ENCODE peak calls at places on chromosomes 13 and 19, in ten cellular contexts. One of them, this sample, is unnamed. For H3K4me1, the result is how much of the 10 kb centered on the place peaks cover.

GRCh38 chr13:80361883-80362327 is 21.0 kb upstream of the SPRY2 start:
- DNase-seq in left ventricle myocardium inferior: no peak
- DNase-seq in mesenchymal stem cell: peak
- DNase-seq in GM23338: peak
- DNase-seq in upper lobe of right lung: no peak
- DNase-seq in CD4-positive, CD25-positive, alpha-beta regulatory T cell: no peak
- DNase-seq in tibial artery: no peak
- DNase-seq in HAP-1: no peak
- DNase-seq in ovary: no peak
- DNase-seq in aorta: no peak
- DNase-seq in this sample: no peak

GRCh38 chr19:54436561-54437229 is 12.3 kb upstream of the LENG8 start:
- DNase-seq in left ventricle myocardium inferior: no peak
- DNase-seq in mesenchymal stem cell: no peak
- DNase-seq in GM23338: peak
- DNase-seq in upper lobe of right lung: no peak
- DNase-seq in CD4-positive, CD25-positive, alpha-beta regulatory T cell: no peak
- DNase-seq in tibial artery: no peak
- DNase-seq in HAP-1: no peak
- DNase-seq in ovary: no peak
- DNase-seq in aorta: no peak
- DNase-seq in this sample: no peak

GRCh38 chr13:67341406-67341805 is 111.3 kb upstream of the PCDH9 start:
- DNase-seq in left ventricle myocardium inferior: no peak
- DNase-seq in mesenchymal stem cell: peak
- DNase-seq in GM23338: no peak
- DNase-seq in upper lobe of right lung: no peak
- DNase-seq in CD4-positive, CD25-positive, alpha-beta regulatory T cell: no peak
- DNase-seq in tibial artery: no peak
- DNase-seq in HAP-1: no peak
- DNase-seq in ovary: no peak
- DNase-seq in aorta: no peak
- DNase-seq in this sample: no peak

GRCh38 chr13:47962237-47962636 is 38.8 kb downstream of the SUCLA2 start:
- DNase-seq in left ventricle myocardium inferior: no peak
- DNase-seq in mesenchymal stem cell: no peak
- DNase-seq in GM23338: no peak
- DNase-seq in upper lobe of right lung: no peak
- DNase-seq in CD4-positive, CD25-positive, alpha-beta regulatory T cell: no peak
- DNase-seq in tibial artery: no peak
- DNase-seq in HAP-1: no peak
- DNase-seq in ovary: no peak
- DNase-seq in aorta: no peak
- DNase-seq in this sample: no peak

GRCh38 chr19:40744554-40745401 is 5.5 kb downstream of the ACTMAP start:
- DNase-seq in left ventricle myocardium inferior: no peak
- DNase-seq in mesenchymal stem cell: peak
- DNase-seq in GM23338: peak
- DNase-seq in upper lobe of right lung: peak
- DNase-seq in CD4-positive, CD25-positive, alpha-beta regulatory T cell: peak
- DNase-seq in tibial artery: no peak
- DNase-seq in HAP-1: no peak
- DNase-seq in ovary: no peak
- DNase-seq in aorta: no peak
- DNase-seq in this sample: peak

GRCh38 chr19:13747098-13747453 is 17.2 kb upstream of the MRI1 start:
- DNase-seq in left ventricle myocardium inferior: no peak
- DNase-seq in mesenchymal stem cell: no peak
- DNase-seq in GM23338: no peak
- DNase-seq in upper lobe of right lung: no peak
- DNase-seq in CD4-positive, CD25-positive, alpha-beta regulatory T cell: no peak
- DNase-seq in tibial artery: no peak
- DNase-seq in HAP-1: no peak
- DNase-seq in ovary: no peak
- DNase-seq in aorta: no peak
- DNase-seq in this sample: no peak

GRCh38 chr13:73090116-73090811 is 31.5 kb downstream of the KLF5 start:
- DNase-seq in left ventricle myocardium inferior: no peak
- DNase-seq in mesenchymal stem cell: peak
- DNase-seq in GM23338: peak
- DNase-seq in upper lobe of right lung: no peak
- DNase-seq in CD4-positive, CD25-positive, alpha-beta regulatory T cell: peak
- DNase-seq in tibial artery: no peak
- DNase-seq in HAP-1: no peak
- DNase-seq in ovary: no peak
- DNase-seq in aorta: no peak
- DNase-seq in this sample: no peak

GRCh38 chr13:113116871-113117271 is 5.7 kb upstream of the F10 start:
- DNase-seq in left ventricle myocardium inferior: no peak
- DNase-seq in mesenchymal stem cell: no peak
- DNase-seq in GM23338: no peak
- DNase-seq in upper lobe of right lung: no peak
- DNase-seq in CD4-positive, CD25-positive, alpha-beta regulatory T cell: no peak
- DNase-seq in tibial artery: no peak
- DNase-seq in HAP-1: no peak
- DNase-seq in ovary: peak
- DNase-seq in aorta: no peak
- DNase-seq in this sample: no peak

GRCh38 chr19:33375760-33376159 is 2.3 kb downstream of the CEBPG start:
- DNase-seq in left ventricle myocardium inferior: no peak
- DNase-seq in mesenchymal stem cell: peak
- DNase-seq in GM23338: no peak
- DNase-seq in upper lobe of right lung: no peak
- DNase-seq in CD4-positive, CD25-positive, alpha-beta regulatory T cell: no peak
- DNase-seq in tibial artery: no peak
- DNase-seq in HAP-1: no peak
- DNase-seq in ovary: no peak
- DNase-seq in aorta: no peak
- DNase-seq in this sample: no peak

GRCh38 chr19:46759817-46760333 is 13.6 kb upstream of the STRN4 start:
- DNase-seq in left ventricle myocardium inferior: no peak
- DNase-seq in mesenchymal stem cell: no peak
- DNase-seq in GM23338: peak
- DNase-seq in upper lobe of right lung: no peak
- DNase-seq in CD4-positive, CD25-positive, alpha-beta regulatory T cell: no peak
- DNase-seq in tibial artery: no peak
- DNase-seq in HAP-1: no peak
- DNase-seq in ovary: no peak
- DNase-seq in aorta: no peak
- DNase-seq in this sample: no peak

GRCh38 chr19:45999653-46000121 is 4.4 kb downstream of the CCDC61 start:
- DNase-seq in left ventricle myocardium inferior: no peak
- DNase-seq in mesenchymal stem cell: peak
- DNase-seq in GM23338: peak
- DNase-seq in upper lobe of right lung: no peak
- DNase-seq in CD4-positive, CD25-positive, alpha-beta regulatory T cell: no peak
- DNase-seq in tibial artery: no peak
- DNase-seq in HAP-1: no peak
- DNase-seq in ovary: no peak
- DNase-seq in aorta: no peak
- DNase-seq in this sample: no peak

GRCh38 chr19:42175335-42175734 is 42.1 kb downstream of the DEDD2 start:
- DNase-seq in left ventricle myocardium inferior: no peak
- DNase-seq in mesenchymal stem cell: no peak
- DNase-seq in GM23338: no peak
- DNase-seq in upper lobe of right lung: no peak
- DNase-seq in CD4-positive, CD25-positive, alpha-beta regulatory T cell: no peak
- DNase-seq in tibial artery: no peak
- DNase-seq in HAP-1: no peak
- DNase-seq in ovary: no peak
- DNase-seq in aorta: no peak
- DNase-seq in this sample: no peak
- H3K4me3 ChIP-seq in left ventricle myocardium inferior: no peak
- H3K4me3 ChIP-seq in mesenchymal stem cell: no peak
- H3K4me3 ChIP-seq in GM23338: peak
- H3K4me3 ChIP-seq in upper lobe of right lung: no peak
- H3K4me3 ChIP-seq in CD4-positive, CD25-positive, alpha-beta regulatory T cell: no peak
- H3K4me3 ChIP-seq in tibial artery: no peak
- H3K4me3 ChIP-seq in HAP-1: no peak
- H3K4me3 ChIP-seq in ovary: no peak
- H3K4me3 ChIP-seq in aorta: no peak
- H3K4me3 ChIP-seq in this sample: no peak

DNA sequence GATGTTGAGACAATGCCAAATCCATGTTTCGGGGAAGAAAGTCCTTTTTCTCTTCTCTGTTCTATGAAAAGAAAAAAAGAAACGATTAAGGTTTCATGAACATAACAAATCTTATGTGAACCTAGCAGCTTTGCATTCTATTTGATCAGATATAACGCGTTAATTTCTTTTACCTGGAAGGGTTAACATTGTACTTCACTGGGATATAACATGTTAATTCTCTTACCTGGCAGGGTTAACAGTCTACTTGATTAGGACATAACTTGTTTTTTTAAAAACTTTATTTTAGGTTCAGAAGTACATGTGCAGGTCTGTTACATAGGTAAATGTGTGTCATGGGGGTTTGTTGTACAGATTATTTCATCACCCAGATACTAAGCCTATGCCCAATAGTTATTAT is 68.8 kb downstream of the CPAMD8 start:
- DNase-seq in left ventricle myocardium inferior: no peak
- DNase-seq in mesenchymal stem cell: no peak
- DNase-seq in GM23338: no peak
- DNase-seq in upper lobe of right lung: no peak
- DNase-seq in CD4-positive, CD25-positive, alpha-beta regulatory T cell: no peak
- DNase-seq in tibial artery: no peak
- DNase-seq in HAP-1: no peak
- DNase-seq in ovary: no peak
- DNase-seq in aorta: no peak
- DNase-seq in this sample: no peak
- H3K4me1 ChIP-seq in left ventricle myocardium inferior: under half
- H3K4me1 ChIP-seq in mesenchymal stem cell: under half
- H3K4me1 ChIP-seq in GM23338: under half
- H3K4me1 ChIP-seq in upper lobe of right lung: under half
- H3K4me1 ChIP-seq in CD4-positive, CD25-positive, alpha-beta regulatory T cell: under half
- H3K4me1 ChIP-seq in tibial artery: under half
- H3K4me1 ChIP-seq in HAP-1: under half
- H3K4me1 ChIP-seq in ovary: under half
- H3K4me1 ChIP-seq in aorta: under half
- H3K4me1 ChIP-seq in this sample: under half

GRCh38 chr13:40486518-40487163 is 179.8 kb downstream of the FOXO1 start:
- DNase-seq in left ventricle myocardium inferior: no peak
- DNase-seq in mesenchymal stem cell: no peak
- DNase-seq in GM23338: no peak
- DNase-seq in upper lobe of right lung: no peak
- DNase-seq in CD4-positive, CD25-positive, alpha-beta regulatory T cell: no peak
- DNase-seq in tibial artery: no peak
- DNase-seq in HAP-1: no peak
- DNase-seq in ovary: no peak
- DNase-seq in aorta: no peak
- DNase-seq in this sample: no peak

GRCh38 chr13:40483601-40484000 is 182.8 kb downstream of the FOXO1 start:
- DNase-seq in left ventricle myocardium inferior: peak
- DNase-seq in mesenchymal stem cell: no peak
- DNase-seq in GM23338: no peak
- DNase-seq in upper lobe of right lung: no peak
- DNase-seq in CD4-positive, CD25-positive, alpha-beta regulatory T cell: no peak
- DNase-seq in tibial artery: no peak
- DNase-seq in HAP-1: no peak
- DNase-seq in ovary: no peak
- DNase-seq in aorta: no peak
- DNase-seq in this sample: no peak

GRCh38 chr13:40485611-40486517 is 180.6 kb downstream of the FOXO1 start:
- DNase-seq in left ventricle myocardium inferior: no peak
- DNase-seq in mesenchymal stem cell: no peak
- DNase-seq in GM23338: no peak
- DNase-seq in upper lobe of right lung: no peak
- DNase-seq in CD4-positive, CD25-positive, alpha-beta regulatory T cell: peak
- DNase-seq in tibial artery: no peak
- DNase-seq in HAP-1: peak
- DNase-seq in ovary: no peak
- DNase-seq in aorta: no peak
- DNase-seq in this sample: peak

GRCh38 chr13:40484981-40485380 is 181.5 kb downstream of the FOXO1 start:
- DNase-seq in left ventricle myocardium inferior: no peak
- DNase-seq in mesenchymal stem cell: no peak
- DNase-seq in GM23338: no peak
- DNase-seq in upper lobe of right lung: no peak
- DNase-seq in CD4-positive, CD25-positive, alpha-beta regulatory T cell: peak
- DNase-seq in tibial artery: no peak
- DNase-seq in HAP-1: no peak
- DNase-seq in ovary: no peak
- DNase-seq in aorta: no peak
- DNase-seq in this sample: no peak

GRCh38 chr13:40484101-40484800 is 182.2 kb downstream of the FOXO1 start:
- DNase-seq in left ventricle myocardium inferior: no peak
- DNase-seq in mesenchymal stem cell: no peak
- DNase-seq in GM23338: no peak
- DNase-seq in upper lobe of right lung: no peak
- DNase-seq in CD4-positive, CD25-positive, alpha-beta regulatory T cell: peak
- DNase-seq in tibial artery: no peak
- DNase-seq in HAP-1: no peak
- DNase-seq in ovary: no peak
- DNase-seq in aorta: no peak
- DNase-seq in this sample: no peak
- H3K4me3 ChIP-seq in left ventricle myocardium inferior: no peak
- H3K4me3 ChIP-seq in mesenchymal stem cell: no peak
- H3K4me3 ChIP-seq in GM23338: no peak
- H3K4me3 ChIP-seq in upper lobe of right lung: no peak
- H3K4me3 ChIP-seq in CD4-positive, CD25-positive, alpha-beta regulatory T cell: peak
- H3K4me3 ChIP-seq in tibial artery: no peak
- H3K4me3 ChIP-seq in HAP-1: no peak
- H3K4me3 ChIP-seq in ovary: no peak
- H3K4me3 ChIP-seq in aorta: no peak
- H3K4me3 ChIP-seq in this sample: no peak

GRCh38 chr19:6275170-6275744 is 4.5 kb downstream of the MLLT1 start:
- DNase-seq in left ventricle myocardium inferior: no peak
- DNase-seq in mesenchymal stem cell: no peak
- DNase-seq in GM23338: no peak
- DNase-seq in upper lobe of right lung: no peak
- DNase-seq in CD4-positive, CD25-positive, alpha-beta regulatory T cell: no peak
- DNase-seq in tibial artery: no peak
- DNase-seq in HAP-1: no peak
- DNase-seq in ovary: no peak
- DNase-seq in aorta: no peak
- DNase-seq in this sample: no peak

GRCh38 chr19:6274756-6275155 is 5.0 kb downstream of the MLLT1 start:
- DNase-seq in left ventricle myocardium inferior: no peak
- DNase-seq in mesenchymal stem cell: no peak
- DNase-seq in GM23338: no peak
- DNase-seq in upper lobe of right lung: no peak
- DNase-seq in CD4-positive, CD25-positive, alpha-beta regulatory T cell: no peak
- DNase-seq in tibial artery: peak
- DNase-seq in HAP-1: no peak
- DNase-seq in ovary: no peak
- DNase-seq in aorta: no peak
- DNase-seq in this sample: no peak

GRCh38 chr19:6272913-6273600 is 6.7 kb downstream of the MLLT1 start:
- DNase-seq in left ventricle myocardium inferior: no peak
- DNase-seq in mesenchymal stem cell: peak
- DNase-seq in GM23338: no peak
- DNase-seq in upper lobe of right lung: no peak
- DNase-seq in CD4-positive, CD25-positive, alpha-beta regulatory T cell: no peak
- DNase-seq in tibial artery: no peak
- DNase-seq in HAP-1: peak
- DNase-seq in ovary: no peak
- DNase-seq in aorta: no peak
- DNase-seq in this sample: no peak

GRCh38 chr19:6272411-6272791 is 7.4 kb downstream of the MLLT1 start:
- DNase-seq in left ventricle myocardium inferior: no peak
- DNase-seq in mesenchymal stem cell: no peak
- DNase-seq in GM23338: no peak
- DNase-seq in upper lobe of right lung: no peak
- DNase-seq in CD4-positive, CD25-positive, alpha-beta regulatory T cell: no peak
- DNase-seq in tibial artery: no peak
- DNase-seq in HAP-1: no peak
- DNase-seq in ovary: no peak
- DNase-seq in aorta: no peak
- DNase-seq in this sample: no peak

GRCh38 chr19:6273701-6274601 is 5.8 kb downstream of the MLLT1 start:
- DNase-seq in left ventricle myocardium inferior: peak
- DNase-seq in mesenchymal stem cell: peak
- DNase-seq in GM23338: no peak
- DNase-seq in upper lobe of right lung: peak
- DNase-seq in CD4-positive, CD25-positive, alpha-beta regulatory T cell: no peak
- DNase-seq in tibial artery: peak
- DNase-seq in HAP-1: peak
- DNase-seq in ovary: peak
- DNase-seq in aorta: peak
- DNase-seq in this sample: no peak
- H3K4me1 ChIP-seq in left ventricle myocardium inferior: half or more
- H3K4me1 ChIP-seq in mesenchymal stem cell: half or more
- H3K4me1 ChIP-seq in GM23338: half or more
- H3K4me1 ChIP-seq in upper lobe of right lung: half or more
- H3K4me1 ChIP-seq in CD4-positive, CD25-positive, alpha-beta regulatory T cell: under half
- H3K4me1 ChIP-seq in tibial artery: half or more
- H3K4me1 ChIP-seq in HAP-1: under half
- H3K4me1 ChIP-seq in ovary: half or more
- H3K4me1 ChIP-seq in aorta: under half
- H3K4me1 ChIP-seq in this sample: under half

This sample was measured in CD4-positive, alpha-beta memory T cell.